ENCODE peak calls at places on chromosomes 6 and 20, in four cellular contexts. V is colonic mucosa, I is kidney tubule cell, F is Daoy. J is an unnamed sample.

GRCh38 chr6:98498359-98498758 is 336.0 kb upstream of the POU3F2 start:
- DNase-seq in F (no peak), I (no peak), V (no peak), J (no peak)

GRCh38 chr20:59071224-59071623 is 28.6 kb upstream of the PRELID3B start:
- DNase-seq in F (no peak), I (no peak), V (no peak), J (no peak)

GRCh38 chr6:89050155-89050554 is 30.4 kb upstream of the PNRC1 start:
- DNase-seq in F (no peak), V (no peak), I (no peak), J (peak)

GRCh38 chr6:129795261-129795660 is 65.9 kb downstream of the TMEM244 start:
- DNase-seq in F (no peak), V (no peak), I (peak), J (no peak)

GRCh38 chr6:35677456-35677855 is 11.3 kb downstream of the FKBP5 start:
- DNase-seq in I (peak), V (no peak), F (no peak), J (no peak)

GRCh38 chr20:1182136-1182535 is 2.6 kb downstream of the TMEM74B start:
- DNase-seq in I (no peak), F (no peak), V (no peak), J (no peak)

GRCh38 chr20:46959081-46959692 is 64.5 kb downstream of the EYA2 start:
- DNase-seq in F (peak), V (no peak), I (peak), J (no peak)

GRCh38 chr6:31058128-31058894 is 48.0 kb downstream of the MUC22 start:
- DNase-seq in I (peak), V (no peak), F (peak), J (no peak)

J was measured in transverse colon.